ENCODE peak calls at places on chromosome 4, in four cellular contexts. U, S, H and K are unnamed samples.

GRCh38 chr4:107034982-107035710 is 967 bp downstream of the DKK2 start:
- DNase-seq in U (peak; percentile 21), S (peak; percentile 3), H (no peak), K (no peak)

GRCh38 chr4:174334628-174335027 is 50.9 kb downstream of the CEP44 start:
- DNase-seq in U (no peak), S (no peak), H (no peak), K (no peak)

GRCh38 chr4:106695846-106696245 is 327.3 kb upstream of the GIMD1 start:
- DNase-seq in U (no peak), S (no peak), H (no peak), K (no peak)

GRCh38 chr4:20431422-20432014 is 179.8 kb downstream of the SLIT2 start:
- DNase-seq in U (no peak), S (no peak), H (no peak), K (no peak)

GRCh38 chr4:78878031-78878430 is 61.2 kb downstream of the PAQR3 start:
- DNase-seq in U (no peak), S (no peak), H (no peak), K (no peak)

GRCh38 chr4:145075742-145076472 is 22.1 kb downstream of the ANAPC10 start:
- DNase-seq in U (no peak), S (no peak), H (no peak), K (no peak)

GRCh38 chr4:177301127-177301639 is 8.5 kb upstream of the NEIL3 start:
- DNase-seq in U (no peak), S (no peak), H (no peak), K (no peak)

GRCh38 chr4:184476660-184477059 is 2.3 kb upstream of the IRF2 start:
- DNase-seq in U (no peak), S (no peak), H (no peak), K (no peak)

GRCh38 chr4:7397206-7398103 is 37.3 kb downstream of the PSAPL1 start:
- DNase-seq in U (no peak), S (peak; percentile 4), H (no peak), K (no peak)

GRCh38 chr4:175536852-175537453 is 275.1 kb downstream of the GPM6A start:
- DNase-seq in U (no peak), S (peak; percentile 62), H (no peak), K (no peak)

GRCh38 chr4:17781831-17782287 is 438 bp upstream of the FAM184B start:
- DNase-seq in U (no peak), S (no peak), H (no peak), K (peak; percentile 70)

GRCh38 chr4:177339794-177340374 is 30.2 kb downstream of the NEIL3 start:
- DNase-seq in U (no peak), S (peak; percentile 51), H (no peak), K (no peak)

GRCh38 chr4:178612725-178613124 is 1170.5 kb upstream of the AGA start:
- DNase-seq in U (no peak), S (no peak), H (no peak), K (no peak)

GRCh38 chr4:42050850-42051249 is 60.5 kb downstream of the SLC30A9 start:
- DNase-seq in U (no peak), S (peak; percentile 44), H (no peak), K (no peak)

GRCh38 chr4:58649236-58649635 is 1539.1 kb upstream of the IGFBP7 start:
- DNase-seq in U (no peak), S (no peak), H (no peak), K (no peak)

GRCh38 chr4:107718351-107718965 is 1.6 kb downstream of the PAPSS1 start:
- DNase-seq in U (no peak), S (no peak), H (no peak), K (no peak)

GRCh38 chr4:42628740-42629139 is 28.2 kb downstream of the ATP8A1 start:
- DNase-seq in U (no peak), S (no peak), H (peak; percentile 14), K (no peak)

DNA sequence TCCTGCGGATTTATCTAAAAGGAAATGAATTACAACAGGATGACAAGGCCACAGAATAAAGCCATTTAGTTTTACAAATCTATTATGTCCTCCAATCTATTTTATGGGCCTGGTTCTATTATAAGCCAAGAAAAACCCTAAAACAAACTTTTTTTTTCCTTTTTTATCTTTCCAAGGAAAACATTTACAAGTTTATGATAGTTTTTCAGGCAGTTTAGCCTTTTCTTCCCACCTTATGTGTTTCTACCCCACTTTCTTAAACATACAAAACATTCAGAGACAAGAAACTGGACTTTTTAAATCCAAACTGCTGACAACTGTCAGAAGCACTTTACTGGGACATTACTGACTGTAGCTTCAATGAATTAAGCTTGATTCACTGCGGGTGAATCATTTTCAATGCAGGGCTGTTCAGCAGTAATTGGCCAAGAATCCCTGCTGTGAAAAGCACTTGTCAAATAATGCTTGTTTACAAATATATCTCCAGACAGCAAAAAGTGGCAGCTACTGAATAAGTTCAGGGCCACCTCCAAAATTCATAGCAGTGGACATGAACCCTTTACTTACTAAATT is 4.3 kb downstream of the EPHA5 start:
- DNase-seq in U (no peak), S (no peak), H (no peak), K (no peak)
- H3K4me1 ChIP-seq in U (peaks cover 13% of the 10 kb centered on the region), S (no peaks in the 10 kb centered on the region), H (peaks cover 31% of the 10 kb centered on the region), K (peaks cover 25% of the 10 kb centered on the region)

GRCh38 chr4:150722908-150723362 is 141.0 kb downstream of the MAB21L2 start:
- DNase-seq in U (peak; percentile 53), S (no peak), H (peak; percentile 52), K (peak; percentile 91)
- H3K27ac ChIP-seq in U (no peak overlapping the region), S (no peak overlapping the region), H (no peak overlapping the region), K (no peak overlapping the region)

DNA sequence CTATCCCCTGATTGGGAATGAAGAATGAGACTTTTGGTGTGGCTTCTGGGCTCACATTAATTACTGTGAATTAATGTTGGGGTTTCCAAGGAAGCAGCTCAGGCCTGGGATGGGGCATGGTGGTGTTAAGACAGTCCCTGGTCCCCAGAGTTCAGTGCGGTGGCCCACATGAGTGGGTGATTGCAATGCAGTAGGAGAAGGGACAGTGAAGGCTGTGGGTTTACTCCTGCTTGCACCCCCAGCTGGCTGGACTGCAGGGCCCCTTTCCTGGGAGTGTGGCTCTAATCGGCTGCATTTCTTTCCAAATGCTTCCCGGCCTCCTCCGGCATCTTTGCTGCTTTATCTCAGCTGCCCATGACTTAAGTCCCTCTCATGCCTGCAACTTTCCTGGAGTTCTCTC is 28.2 kb upstream of the GPR78 start:
- DNase-seq in U (peak; percentile 7), S (no peak), H (no peak), K (no peak)
- TF ChIP-seq POLR2A in U (no peak), S (no peak), H (no peak), K (no peak)

GRCh38 chr4:139077567-139078355 is 62.2 kb downstream of the NOCT start:
- DNase-seq in U (no peak), S (no peak), H (no peak), K (no peak)
- H3K4me1 ChIP-seq in U (peaks cover 3% of the 10 kb centered on the region), S (no peaks in the 10 kb centered on the region), H (peaks cover 79% of the 10 kb centered on the region), K (peaks cover 93% of the 10 kb centered on the region)

DNA sequence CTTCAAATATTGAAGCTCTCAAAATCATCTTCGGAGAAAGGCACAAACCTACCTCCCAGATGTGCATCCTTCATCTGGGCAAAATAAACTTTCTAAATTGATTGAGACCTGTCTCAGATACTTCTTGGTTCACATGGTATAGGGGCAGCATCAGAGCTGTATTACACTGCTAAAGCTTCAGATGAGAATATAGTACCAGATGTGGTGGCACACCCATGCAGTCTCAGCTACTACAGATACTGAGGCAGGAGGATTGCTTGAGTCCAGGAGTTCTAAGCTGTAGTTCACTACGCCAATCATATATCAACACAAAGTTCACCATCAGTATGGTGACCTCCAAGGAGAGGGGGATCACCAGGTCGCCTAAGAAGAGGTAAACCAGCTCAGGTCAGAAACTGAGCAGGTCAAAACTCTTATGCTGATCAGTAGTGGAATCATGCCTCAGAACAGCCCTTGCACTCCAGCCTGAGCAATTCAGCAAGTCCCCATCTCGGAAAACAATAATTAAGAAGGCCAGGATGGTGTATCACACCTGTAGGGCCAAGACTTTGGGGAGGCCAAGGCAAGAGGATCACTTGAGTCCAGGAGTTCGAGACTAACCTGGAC is 22.0 kb downstream of the ELF2 start:
- DNase-seq in U (no peak), S (no peak), H (no peak), K (no peak)
- H3K27ac ChIP-seq in U (no peak overlapping the region), S (no peak overlapping the region), H (no peak overlapping the region), K (no peak overlapping the region)